ENCODE peak calls at places on chromosomes 16 and 17, in five cellular contexts. F is BJ; G is activated CD8-positive, alpha-beta T cell treated with anti-CD3 and anti-CD28 coated beads for 36 hours; Z is mucosa of descending colon; S is mammary epithelial cell. E is an unnamed sample.

GRCh38 chr17:62193297-62193696 is 128.2 kb upstream of the MED13 start:
- DNase-seq in F (no peak), G (no peak), Z (no peak), S (no peak), E (no peak)

GRCh38 chr17:14245629-14246028 is 9.0 kb upstream of the CDRT15 start:
- DNase-seq in F (no peak), G (no peak), Z (no peak), S (no peak), E (no peak)

GRCh38 chr16:8798535-8799157 is 1.0 kb downstream of the PMM2 start:
- DNase-seq in F (no peak), G (no peak), Z (peak; percentile 28), S (no peak), E (no peak)

GRCh38 chr17:614637-615546 is 99.7 kb downstream of the VPS53 start:
- DNase-seq in F (no peak), G (no peak), Z (no peak), S (peak; percentile 95), E (no peak)

GRCh38 chr16:78599271-78599670 is 499.8 kb downstream of the WWOX start:
- DNase-seq in F (no peak), G (no peak), Z (no peak), S (no peak), E (no peak)

GRCh38 chr17:4949321-4950074 is 1.2 kb upstream of the PFN1 start:
- DNase-seq in F (no peak), G (peak; percentile 84), Z (peak; percentile 88), S (peak; percentile 83), E (peak; percentile 57)

GRCh38 chr17:231966-232807 is 50.7 kb upstream of the DOC2B start:
- DNase-seq in F (no peak), G (no peak), Z (no peak), S (no peak), E (no peak)

GRCh38 chr16:66682271-66682670 is 14.3 kb downstream of the CMTM4 start:
- DNase-seq in F (no peak), G (no peak), Z (no peak), S (no peak), E (no peak)

GRCh38 chr16:85080923-85081498 is 31.3 kb downstream of the CIBAR2 start:
- DNase-seq in F (no peak), G (no peak), Z (no peak), S (no peak), E (no peak)

DNA sequence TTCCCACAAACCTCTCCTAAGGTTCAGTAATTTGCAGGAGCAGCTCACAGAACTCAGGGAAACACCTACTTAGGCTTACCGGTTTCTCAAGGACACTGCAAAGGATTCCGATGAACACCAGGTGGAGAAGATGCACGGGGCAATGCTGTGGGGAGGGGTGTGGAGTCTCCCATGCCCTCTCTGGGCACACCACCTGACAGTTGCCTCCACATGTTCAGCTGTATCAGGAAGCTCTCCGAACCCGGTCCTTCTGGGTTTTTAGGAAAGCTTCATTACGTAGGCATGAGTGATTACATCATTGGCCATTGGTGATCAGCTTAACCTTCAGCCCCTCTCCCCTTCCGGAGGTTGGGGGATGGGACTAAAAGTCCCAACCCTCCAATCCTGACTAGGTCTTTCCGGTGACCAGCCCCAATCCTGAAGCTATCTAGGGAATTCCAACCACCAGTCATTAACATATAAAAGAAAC is 21.6 kb downstream of the C17orf58 start:
- DNase-seq in F (no peak), G (no peak), Z (no peak), S (no peak), E (no peak)
- TF ChIP-seq CTCF in F (no peak), G (no peak), Z (no peak), S (no peak), E (no peak)

GRCh38 chr16:19113577-19114358 is at the start of gene ITPRIPL2:
- DNase-seq in F (peak; percentile 61), G (no peak), Z (peak; percentile 84), S (peak; percentile 80), E (peak; percentile 86)

GRCh38 chr16:19116711-19117449 is 3.1 kb downstream of the ITPRIPL2 start:
- DNase-seq in F (no peak), G (no peak), Z (no peak), S (peak; percentile 59), E (peak; percentile 20)

GRCh38 chr16:19118938-19119431 is 5.2 kb downstream of the ITPRIPL2 start:
- DNase-seq in F (peak; percentile 71), G (peak; percentile 56), Z (peak; percentile 40), S (peak; percentile 81), E (peak; percentile 38)

GRCh38 chr16:19114359-19115147 is 789 bp downstream of the ITPRIPL2 start:
- DNase-seq in F (no peak), G (no peak), Z (peak; percentile 68), S (peak; percentile 63), E (peak; percentile 67)

GRCh38 chr16:19115148-19116021 is 1.6 kb downstream of the ITPRIPL2 start:
- DNase-seq in F (no peak), G (no peak), Z (peak; percentile 40), S (no peak), E (no peak)
- TF ChIP-seq CTCF in F (peak; percentile 16), G (no peak), Z (no peak), S (no peak), E (no peak)

DNA sequence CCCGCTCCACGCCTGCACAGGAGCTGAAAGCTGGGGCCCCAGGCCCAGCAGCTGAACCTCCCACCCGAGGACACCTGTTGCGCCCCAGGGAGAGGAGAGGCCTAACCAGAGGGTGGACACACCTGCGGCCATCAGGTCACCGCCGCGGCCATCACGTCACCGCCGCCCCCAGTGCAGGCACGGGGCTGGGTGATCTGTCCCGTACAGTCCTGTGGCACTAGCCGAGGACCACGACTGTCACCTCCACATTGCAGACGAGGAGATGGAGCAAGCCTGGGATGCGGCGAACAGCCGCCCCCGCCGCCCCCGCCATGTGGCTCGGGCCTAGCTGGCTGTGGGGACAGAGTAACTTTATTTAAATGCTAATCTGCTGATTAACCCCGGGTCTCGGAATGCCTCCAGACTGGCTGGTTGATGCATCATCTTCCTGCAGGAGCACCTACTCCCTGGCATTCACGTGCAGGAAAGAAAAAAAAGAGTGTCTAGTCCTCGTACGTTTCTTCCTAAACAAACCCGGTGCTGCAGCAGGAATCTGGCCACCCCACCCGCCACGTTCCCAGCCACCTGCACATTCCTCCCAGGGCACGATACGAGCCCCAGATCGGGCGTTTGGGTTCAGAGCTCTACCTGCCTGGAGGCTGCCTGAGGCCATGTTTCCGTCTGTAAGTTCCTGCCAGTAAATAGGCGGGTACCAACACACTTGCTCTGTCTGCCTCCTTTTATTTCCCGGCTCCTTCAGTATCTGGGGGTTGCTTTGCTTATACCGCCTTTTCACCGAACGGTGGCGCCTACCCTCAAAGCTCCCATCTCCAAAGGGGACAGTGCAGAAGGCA is 29.9 kb downstream of the PIEZO1 start:
- DNase-seq in F (no peak), G (peak; percentile 35), Z (no peak), S (peak; percentile 85), E (peak; percentile 54)
- TF ChIP-seq CTCF in F (peak; percentile 63), G (peak; percentile 17), Z (no peak), S (peak; percentile 39), E (peak; percentile 38)

GRCh38 chr16:75621170-75621477 is 2.0 kb downstream of the ADAT1 start:
- DNase-seq in F (peak; percentile 5), G (no peak), Z (no peak), S (peak; percentile 12), E (no peak)
- TF ChIP-seq CTCF in F (peak; percentile 78), G (peak; percentile 33), Z (peak; percentile 33), S (peak; percentile 57), E (no peak)

GRCh38 chr16:6144441-6144840 is 1046.8 kb upstream of the EEF2KMT start:
- DNase-seq in F (no peak), G (no peak), Z (no peak), S (no peak), E (no peak)
- TF ChIP-seq CTCF in F (no peak), G (no peak), Z (no peak), S (no peak), E (no peak)

DNA sequence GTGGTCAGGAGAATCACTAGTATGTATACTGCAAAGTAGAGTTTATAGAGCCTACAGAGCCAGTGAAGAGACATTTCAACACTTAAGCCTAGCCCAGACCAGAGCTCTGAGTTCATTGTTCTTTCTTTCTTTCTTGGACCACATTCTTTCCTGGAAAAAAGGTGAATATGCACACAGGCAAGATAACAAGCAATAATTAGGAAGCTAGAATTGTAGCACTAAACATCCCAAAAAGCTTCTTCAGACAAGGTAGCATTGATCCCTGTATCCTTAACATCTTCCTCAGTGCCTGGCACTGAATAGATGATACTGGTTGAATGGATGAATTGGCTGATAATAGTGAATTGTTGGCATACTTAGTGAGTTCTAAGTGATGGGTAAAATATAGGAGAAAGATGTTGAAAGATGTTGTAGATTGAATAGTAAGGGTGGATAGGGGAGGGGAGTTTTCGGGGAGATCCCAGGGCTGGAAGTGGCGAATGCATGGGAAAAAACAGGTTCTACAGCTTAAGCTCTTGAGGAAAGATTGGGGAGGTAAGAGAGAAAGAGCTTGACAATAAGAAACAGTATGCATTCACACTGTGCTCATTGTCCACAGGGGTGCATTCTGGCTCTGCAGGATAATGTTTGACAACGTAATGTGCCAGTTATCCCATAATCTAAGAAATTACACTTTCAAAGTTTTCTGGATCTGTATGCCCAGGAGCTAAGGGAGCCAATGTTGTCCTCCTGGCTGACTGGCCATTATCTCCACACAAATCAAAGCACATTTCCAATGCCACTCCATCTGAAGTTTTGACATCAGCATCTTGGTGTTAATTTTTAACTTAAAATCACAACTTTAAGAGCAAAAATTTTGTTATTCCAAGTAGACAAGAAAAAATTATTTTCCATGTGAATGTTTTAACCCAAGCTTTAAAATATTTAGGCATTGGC is 35.6 kb downstream of the TUBD1 start:
- DNase-seq in F (no peak), G (no peak), Z (no peak), S (no peak), E (peak; percentile 37)
- TF ChIP-seq CTCF in F (no peak), G (no peak), Z (no peak), S (no peak), E (no peak)

DNA sequence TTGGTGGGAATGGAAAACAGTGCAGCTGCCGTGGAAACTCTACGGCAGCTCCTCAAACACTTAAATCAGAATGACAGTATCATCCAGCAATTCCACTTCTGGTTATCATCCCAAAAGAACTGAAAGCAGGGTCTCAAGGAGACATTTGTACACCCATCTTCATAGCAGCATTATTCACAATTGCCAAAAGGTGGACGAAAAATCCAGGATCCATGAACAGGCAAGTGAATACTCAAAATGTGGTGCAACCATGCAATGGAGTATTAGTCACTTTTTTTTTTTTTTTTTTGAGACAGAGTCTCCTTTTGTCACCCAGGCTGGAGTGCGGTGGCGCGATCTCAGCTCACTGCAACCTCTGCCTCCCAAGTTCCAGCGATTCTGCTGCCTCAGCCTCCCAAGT is 10.6 kb upstream of the AATK start:
- DNase-seq in F (no peak), G (no peak), Z (no peak), S (no peak), E (no peak)
- TF ChIP-seq CTCF in F (no peak), G (no peak), Z (no peak), S (no peak), E (no peak)